ENCODE peak calls at places on chromosome 11, in five cellular contexts. Z is T-cell, T is PC-3, S is NAMALWA, C is H9. R is an unnamed sample.

GRCh38 chr11:76856571-76856970 is 4.1 kb upstream of the ACER3 start:
- DNase-seq in Z (no peak), T (no peak), S (peak), C (no peak), R (no peak)

GRCh38 chr11:117985953-117986887 is at the start of gene IL10RA:
- DNase-seq in Z (peak), T (no peak), S (peak), C (peak), R (peak)

GRCh38 chr11:70578371-70578770 is 180.0 kb downstream of the CTTN start:
- DNase-seq in Z (no peak), T (no peak), S (no peak), C (no peak), R (no peak)

GRCh38 chr11:79485694-79486093 is 44.9 kb upstream of the TENM4 start:
- DNase-seq in Z (no peak), T (no peak), S (no peak), C (peak), R (no peak)

GRCh38 chr11:111918390-111919256 is at the start of gene C11orf52:
- DNase-seq in Z (no peak), T (peak), S (no peak), C (peak), R (no peak)

GRCh38 chr11:61905067-61905696 is 12.2 kb downstream of the RAB3IL1 start:
- DNase-seq in Z (no peak), T (no peak), S (no peak), C (no peak), R (no peak)

GRCh38 chr11:72970557-72971118 is 156.4 kb downstream of the ATG16L2 start:
- DNase-seq in Z (no peak), T (no peak), S (no peak), C (no peak), R (peak)

GRCh38 chr11:123742778-123743177 is 1.3 kb upstream of the ZNF202 start:
- DNase-seq in Z (no peak), T (no peak), S (no peak), C (no peak), R (no peak)

GRCh38 chr11:97683733-97684132 is 1293.9 kb downstream of the JRKL start:
- DNase-seq in Z (no peak), T (peak), S (peak), C (peak), R (no peak)

GRCh38 chr11:43567396-43567975 is 113.1 kb upstream of the HSD17B12 start:
- DNase-seq in Z (no peak), T (peak), S (peak), C (no peak), R (no peak)

GRCh38 chr11:134585666-134586285 is 173.7 kb upstream of the B3GAT1 start:
- DNase-seq in Z (no peak), T (no peak), S (no peak), C (peak), R (no peak)

GRCh38 chr11:92473736-92474135 is 249.1 kb downstream of the FAT3 start:
- DNase-seq in Z (no peak), T (peak), S (no peak), C (no peak), R (no peak)

GRCh38 chr11:102047305-102047924 is at the start of gene CFAP300:
- DNase-seq in Z (peak), T (peak), S (no peak), C (peak), R (no peak)

GRCh38 chr11:587978-588380 is 11.7 kb downstream of the PHRF1 start:
- DNase-seq in Z (peak), T (no peak), S (no peak), C (no peak), R (peak)

GRCh38 chr11:73539506-73540084 is 58.3 kb downstream of the FAM168A start:
- DNase-seq in Z (no peak), T (no peak), S (no peak), C (no peak), R (no peak)

GRCh38 chr11:83335446-83336070 is 49.4 kb upstream of the CCDC90B start:
- DNase-seq in Z (no peak), T (no peak), S (no peak), C (no peak), R (no peak)

GRCh38 chr11:64900263-64900678 is 16.7 kb downstream of the ATG2A start:
- DNase-seq in Z (peak), T (peak), S (no peak), C (no peak), R (peak)

GRCh38 chr11:134980819-134981710 is 569.0 kb upstream of the B3GAT1 start:
- DNase-seq in Z (no peak), T (no peak), S (no peak), C (no peak), R (no peak)

GRCh38 chr11:442611-443081 is 835 bp upstream of the ANO9 start:
- DNase-seq in Z (no peak), T (no peak), S (no peak), C (no peak), R (no peak)

GRCh38 chr11:7414729-7415536 is 70.4 kb upstream of the OLFML1 start:
- DNase-seq in Z (no peak), T (no peak), S (no peak), C (no peak), R (no peak)

GRCh38 chr11:46239801-46240061 is 37.7 kb upstream of the CREB3L1 start:
- DNase-seq in Z (no peak), T (no peak), S (peak), C (no peak), R (no peak)

GRCh38 chr11:28963189-28963588 is 855.0 kb downstream of the METTL15 start:
- DNase-seq in Z (no peak), T (peak), S (no peak), C (no peak), R (no peak)

GRCh38 chr11:43736502-43737193 is 56.1 kb downstream of the HSD17B12 start:
- DNase-seq in Z (no peak), T (peak), S (no peak), C (no peak), R (no peak)

GRCh38 chr11:19283998-19284397 is 43.3 kb upstream of the E2F8 start:
- DNase-seq in Z (no peak), T (no peak), S (no peak), C (no peak), R (no peak)

GRCh38 chr11:44761546-44761961 is 34.8 kb downstream of the TSPAN18 start:
- DNase-seq in Z (no peak), T (no peak), S (no peak), C (peak), R (no peak)

GRCh38 chr11:44300881-44301855 is 8.8 kb downstream of the ALX4 start:
- DNase-seq in Z (no peak), T (no peak), S (no peak), C (no peak), R (no peak)

GRCh38 chr11:69374110-69374981 is 80.4 kb downstream of the MYEOV start:
- DNase-seq in Z (peak), T (no peak), S (no peak), C (peak), R (no peak)

GRCh38 chr11:74929431-74930363 is 19.2 kb downstream of the XRRA1 start:
- DNase-seq in Z (peak), T (peak), S (peak), C (peak), R (peak)

GRCh38 chr11:105942951-105943350 is 79.1 kb downstream of the MSANTD4 start:
- DNase-seq in Z (no peak), T (no peak), S (no peak), C (no peak), R (no peak)

GRCh38 chr11:17753641-17754040 is 19.1 kb downstream of the KCNC1 start:
- DNase-seq in Z (no peak), T (no peak), S (no peak), C (no peak), R (no peak)

GRCh38 chr11:112114460-112114859 is 27.8 kb downstream of the SDHD start:
- DNase-seq in Z (no peak), T (no peak), S (no peak), C (no peak), R (no peak)

GRCh38 chr11:121352301-121352891 is 59.8 kb downstream of the SC5D start:
- DNase-seq in Z (no peak), T (no peak), S (no peak), C (no peak), R (no peak)

GRCh38 chr11:40306938-40307548 is 1152.4 kb downstream of the LRRC4C start:
- DNase-seq in Z (no peak), T (peak), S (peak), C (no peak), R (no peak)